ENCODE peak calls at places on chromosomes 13 and 19, in five cellular contexts. D, S, M, U and F are unnamed samples. For H3K27me3, the result is how much of the 10 kb centered on the place peaks cover.

GRCh38 chr19:35045667-35046300 is 4.3 kb downstream of the HPN start:
- DNase-seq in M (no peak), D (peak), S (no peak), U (peak), F (no peak)

GRCh38 chr13:21967871-21968270 is 297.0 kb downstream of the FGF9 start:
- DNase-seq in D (no peak), S (no peak), U (no peak), M (no peak), F (no peak)

GRCh38 chr13:73717632-73718031 is 416.6 kb downstream of the KLF12 start:
- DNase-seq in S (no peak), D (peak), M (no peak), U (no peak), F (no peak)

GRCh38 chr13:30985637-30986205 is 53.3 kb downstream of the TEX26 start:
- DNase-seq in S (no peak), M (no peak), U (no peak), D (peak), F (no peak)

GRCh38 chr13:28528848-28529247 is 33.9 kb upstream of the FLT1 start:
- DNase-seq in M (peak), U (no peak), D (peak), S (no peak), F (no peak)

GRCh38 chr19:58575183-58576041 is 2.3 kb upstream of the MZF1 start:
- DNase-seq in S (no peak), M (peak), U (peak), D (peak), F (peak)

GRCh38 chr19:28150129-28150528 is 1062.8 kb downstream of the UQCRFS1 start:
- DNase-seq in M (no peak), S (no peak), D (no peak), U (no peak), F (no peak)

GRCh38 chr13:38763446-38764381 is 76.8 kb downstream of the FREM2 start:
- DNase-seq in U (peak), M (peak), S (peak), D (peak), F (peak)

GRCh38 chr13:83940742-83941141 is 58.5 kb upstream of the SLITRK1 start:
- DNase-seq in U (no peak), D (no peak), M (peak), S (no peak), F (no peak)

GRCh38 chr19:38059897-38060296 is 152.9 kb downstream of the SIPA1L3 start:
- DNase-seq in U (no peak), D (peak), S (no peak), M (no peak), F (no peak)

GRCh38 chr19:35784401-35785086 is 9.2 kb downstream of the ARHGAP33 start:
- DNase-seq in M (no peak), S (peak), D (no peak), U (peak), F (no peak)

GRCh38 chr19:53977429-53977990 is 13.9 kb upstream of the CACNG6 start:
- DNase-seq in M (peak), D (peak), S (no peak), U (peak), F (peak)

GRCh38 chr13:24688111-24688510 is 7.9 kb downstream of the ATP12A start:
- DNase-seq in U (no peak), D (no peak), M (no peak), S (no peak), F (no peak)

GRCh38 chr19:45376045-45376724 is 5.8 kb upstream of the ERCC2 start:
- DNase-seq in M (peak), U (peak), D (peak), S (no peak), F (peak)

GRCh38 chr13:53637971-53638547 is 609.4 kb downstream of the OLFM4 start:
- DNase-seq in M (no peak), D (no peak), S (no peak), U (no peak), F (no peak)

GRCh38 chr13:49840266-49840665 is 47.8 kb upstream of the KPNA3 start:
- DNase-seq in S (no peak), M (no peak), U (no peak), D (no peak), F (no peak)

GRCh38 chr13:23790591-23791170 is 98.5 kb downstream of the MIPEP start:
- DNase-seq in S (no peak), M (no peak), U (no peak), D (peak), F (no peak)

GRCh38 chr13:43908156-43909126 is 28.7 kb downstream of the LACC1 start:
- DNase-seq in U (no peak), M (peak), D (peak), S (no peak), F (peak)

GRCh38 chr19:27733551-27734266 is 1479.2 kb downstream of the UQCRFS1 start:
- DNase-seq in D (no peak), S (no peak), M (peak), U (no peak), F (no peak)

GRCh38 chr19:37991176-37991835 is 84.3 kb downstream of the SIPA1L3 start:
- DNase-seq in U (no peak), S (no peak), D (no peak), M (peak), F (no peak)

GRCh38 chr13:41465215-41465907 is 8.0 kb downstream of the RGCC start:
- DNase-seq in D (peak), U (no peak), M (peak), S (no peak), F (no peak)

GRCh38 chr19:3034845-3035541 is 5.9 kb upstream of the TLE2 start:
- DNase-seq in D (peak), M (no peak), U (no peak), S (no peak), F (no peak)

GRCh38 chr13:110964229-110965037 is 49.6 kb upstream of the ANKRD10 start:
- DNase-seq in U (no peak), S (no peak), D (no peak), M (peak), F (no peak)

GRCh38 chr19:8451885-8452284 is 7.1 kb downstream of the HNRNPM start:
- DNase-seq in M (no peak), U (no peak), D (peak), S (no peak), F (no peak)

GRCh38 chr19:33432408-33433170 is 59.1 kb downstream of the CEBPG start:
- DNase-seq in U (no peak), S (no peak), M (no peak), D (no peak), F (no peak)

GRCh38 chr19:1133471-1133929 is 29.7 kb downstream of the GPX4 start:
- DNase-seq in D (no peak), M (no peak), S (no peak), U (peak), F (no peak)

GRCh38 chr13:51520524-51520923 is 63.7 kb upstream of the WDFY2 start:
- DNase-seq in M (peak), U (no peak), D (peak), S (no peak), F (no peak)

GRCh38 chr13:90568165-90568564 is 779.3 kb upstream of the MIR17HG start:
- DNase-seq in U (no peak), M (no peak), D (no peak), S (no peak), F (no peak)

GRCh38 chr19:57947088-57947418 is 453 bp downstream of the ZNF256 start:
- DNase-seq in D (peak), S (no peak), M (no peak), U (no peak), F (no peak)

GRCh38 chr13:66994097-66994496 is 236.0 kb downstream of the PCDH9 start:
- DNase-seq in M (peak), S (peak), D (peak), U (peak), F (peak)

GRCh38 chr13:35512271-35512920 is 35.9 kb upstream of the MAB21L1 start:
- DNase-seq in S (no peak), M (peak), U (no peak), D (peak), F (no peak)

GRCh38 chr19:50833802-50834167 is 411 bp upstream of the KLK15 start:
- DNase-seq in M (no peak), D (no peak), S (no peak), U (no peak), F (no peak)

GRCh38 chr19:50833117-50833801 is at the start of gene KLK15:
- DNase-seq in U (no peak), S (no peak), M (no peak), D (no peak), F (no peak)

GRCh38 chr19:50830266-50831025 is 2.9 kb downstream of the KLK15 start:
- DNase-seq in S (no peak), M (no peak), U (no peak), D (no peak), F (no peak)

GRCh38 chr19:50831026-50831396 is 2.4 kb downstream of the KLK15 start:
- DNase-seq in U (no peak), M (no peak), D (no peak), S (no peak), F (no peak)

GRCh38 chr19:50832666-50833065 is 708 bp downstream of the KLK15 start:
- DNase-seq in D (no peak), U (no peak), M (no peak), S (no peak), F (no peak)
- H3K27me3 ChIP-seq in D (under half), U (under half), M (under half), S (under half), F (under half)

GRCh38 chr19:17229890-17230289 is 3.9 kb downstream of the OCEL1 start:
- DNase-seq in M (no peak), S (no peak), U (no peak), D (no peak), F (no peak)

GRCh38 chr19:17226002-17226933 is at the start of gene OCEL1:
- DNase-seq in D (peak), S (peak), M (peak), U (peak), F (peak)

GRCh38 chr19:17232258-17232657 is 6.2 kb downstream of the OCEL1 start:
- DNase-seq in M (no peak), D (no peak), S (no peak), U (no peak), F (no peak)

GRCh38 chr19:17225051-17225450 is 975 bp upstream of the OCEL1 start:
- DNase-seq in M (peak), S (no peak), D (no peak), U (no peak), F (no peak)

GRCh38 chr19:17227798-17228367 is 1.9 kb downstream of the OCEL1 start:
- DNase-seq in D (no peak), M (no peak), S (no peak), U (no peak), F (no peak)
- H2BK12ac ChIP-seq in D (no peak), M (no peak), S (no peak), U (no peak), F (no peak)

DNA sequence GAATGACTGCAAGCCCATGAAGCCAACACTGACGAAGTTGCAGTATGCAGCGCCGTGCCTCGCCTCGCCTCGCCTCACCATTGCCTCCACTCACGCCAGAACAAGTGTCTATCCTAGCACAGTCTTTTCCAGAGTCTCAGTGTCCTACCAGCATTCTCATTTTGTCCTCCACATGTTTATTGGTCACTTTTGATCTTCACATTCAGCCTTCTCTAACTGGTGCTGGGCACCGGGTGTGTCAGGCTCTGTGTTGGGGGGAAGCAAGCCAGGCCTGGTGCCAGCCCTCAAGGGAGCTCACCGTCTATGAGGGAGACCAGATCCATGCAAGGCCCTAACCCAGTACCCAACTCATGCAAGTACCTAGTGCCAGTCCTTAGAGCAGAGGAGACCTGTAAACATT is 69.7 kb upstream of the GPR183 start:
- DNase-seq in U (no peak), S (no peak), D (no peak), M (no peak), F (no peak)
- H3K23ac ChIP-seq in U (no peak), S (no peak), D (no peak), M (no peak), F (no peak)

DNA sequence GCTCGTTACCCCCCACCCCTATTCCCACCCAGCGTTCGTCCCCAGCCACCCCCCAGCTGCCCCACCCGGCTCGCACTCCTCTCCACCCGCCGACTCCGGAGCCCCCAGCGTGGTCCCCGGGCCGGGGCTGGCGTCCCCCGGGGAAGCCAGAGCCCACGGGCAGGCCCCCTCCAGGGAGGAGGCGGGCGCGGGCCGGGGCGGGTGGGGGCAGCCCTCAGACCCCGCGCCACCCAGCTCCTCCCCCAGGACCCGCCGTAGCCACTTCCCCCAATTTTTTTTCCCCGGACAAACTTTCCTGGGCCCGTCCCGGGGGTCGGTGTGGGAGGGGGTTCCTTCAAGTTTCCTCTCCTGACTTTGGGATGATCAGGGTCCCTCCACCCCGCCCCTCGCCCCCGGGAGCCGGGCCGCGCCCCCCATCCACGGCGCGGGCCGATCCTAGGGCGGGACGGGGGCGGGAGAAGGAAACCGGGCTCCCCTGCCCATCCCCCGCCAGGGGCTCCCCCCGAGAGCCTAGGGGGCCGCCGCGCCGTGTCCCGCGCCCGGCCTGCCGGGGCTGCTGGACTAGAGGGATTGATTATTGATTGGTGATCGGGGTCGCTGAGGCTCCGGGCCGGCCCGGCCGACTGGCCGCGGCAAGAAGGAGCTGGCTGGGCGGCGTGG is 927 bp upstream of the TSHZ3 start:
- DNase-seq in S (no peak), U (no peak), D (peak), M (no peak), F (no peak)
- H3K27me3 ChIP-seq in S (under half), U (under half), D (under half), M (under half), F (half or more)

GRCh38 chr13:77079902-77080413 is 53.0 kb upstream of the FBXL3 start:
- DNase-seq in M (no peak), S (no peak), U (no peak), D (no peak), F (no peak)

GRCh38 chr13:77084755-77085154 is 57.8 kb upstream of the FBXL3 start:
- DNase-seq in S (no peak), M (no peak), U (no peak), D (no peak), F (no peak)
- H2BK12ac ChIP-seq in S (no peak), M (no peak), U (no peak), D (no peak), F (no peak)

DNA sequence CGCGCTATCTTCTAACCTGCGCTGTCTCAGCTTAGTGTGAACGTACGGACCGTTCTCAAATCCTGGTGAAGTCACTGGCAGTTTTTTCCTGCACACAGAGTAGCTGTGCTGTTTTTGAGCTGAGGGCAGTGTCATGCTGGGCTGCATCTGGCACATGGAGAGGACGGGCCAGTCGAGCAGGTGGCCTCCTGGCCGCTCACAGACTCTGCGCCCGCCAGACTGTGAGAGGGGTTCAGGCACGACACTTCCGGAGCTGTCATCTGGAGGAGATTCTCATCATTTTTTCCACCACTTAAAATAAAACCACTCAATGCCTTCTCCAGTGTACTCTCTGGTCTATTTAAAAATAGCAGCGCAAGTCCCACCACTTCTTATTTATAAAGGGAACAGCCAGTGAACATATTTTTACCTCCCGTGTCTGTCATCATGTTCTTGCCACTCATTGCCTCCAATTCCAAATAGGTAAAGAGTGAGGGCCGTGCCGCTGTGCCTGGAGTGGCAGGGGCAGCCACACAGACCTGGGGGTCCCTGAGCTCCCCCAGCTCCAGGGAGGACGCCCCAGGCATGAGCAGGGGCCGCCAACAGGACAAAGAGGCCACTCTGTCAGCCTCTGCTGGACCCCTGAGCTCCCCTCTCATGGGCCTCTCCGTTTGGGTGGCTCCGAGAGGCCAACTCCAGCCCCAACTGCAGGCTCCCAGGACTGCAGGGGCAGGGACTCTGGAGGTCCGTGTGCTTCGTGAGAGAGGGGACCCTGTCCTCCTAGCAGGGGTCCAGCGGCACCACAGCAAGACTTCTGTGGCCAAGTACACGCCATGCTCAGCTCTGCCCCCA is 36.9 kb upstream of the GRTP1 start:
- DNase-seq in D (no peak), M (no peak), S (no peak), U (no peak), F (no peak)
- H3K23ac ChIP-seq in D (no peak), M (no peak), S (no peak), U (no peak), F (peak)